ENCODE peak calls at places on chromosomes 3 and 15, in seven cellular contexts. Q, V, W, J, S, U and P are unnamed samples.
A peak's percentile ranks its signal among the peaks of the same experiment; 100 is the strongest.

GRCh38 chr15:68211656-68212320 is 6.7 kb upstream of the CALML4 start:
- DNase-seq in Q (no peak), V (no peak), W (no peak), J (no peak), S (no peak), U (no peak), P (no peak)

GRCh38 chr3:78726545-78726944 is 1041.3 kb downstream of the ROBO1 start:
- DNase-seq in Q (no peak), V (no peak), W (no peak), J (no peak), S (no peak), U (no peak), P (no peak)

GRCh38 chr15:89827821-89828220 is 13.2 kb upstream of the ANPEP start:
- DNase-seq in Q (no peak), V (no peak), W (no peak), J (no peak), S (no peak), U (no peak), P (no peak)

GRCh38 chr15:92914768-92915221 is 14.7 kb downstream of the CHD2 start:
- DNase-seq in Q (no peak), V (no peak), W (no peak), J (no peak), S (no peak), U (no peak), P (peak; percentile 79)

GRCh38 chr3:26308454-26308853 is 314.1 kb upstream of the LRRC3B start:
- DNase-seq in Q (no peak), V (no peak), W (no peak), J (no peak), S (no peak), U (no peak), P (no peak)

GRCh38 chr3:108131105-108131794 is 40.4 kb upstream of the CD47 start:
- DNase-seq in Q (no peak), V (no peak), W (no peak), J (no peak), S (no peak), U (no peak), P (no peak)

GRCh38 chr15:44710236-44711088 is 661 bp downstream of the PATL2 start:
- DNase-seq in Q (no peak), V (no peak), W (no peak), J (peak; percentile 59), S (peak; percentile 39), U (no peak), P (no peak)

GRCh38 chr15:99181544-99181943 is 67.8 kb downstream of the TTC23 start:
- DNase-seq in Q (no peak), V (no peak), W (no peak), J (no peak), S (no peak), U (no peak), P (no peak)

GRCh38 chr3:48187579-48188265 is 495 bp downstream of the CDC25A start:
- DNase-seq in Q (no peak), V (no peak), W (no peak), J (peak; percentile 50), S (no peak), U (peak; percentile 37), P (no peak)

GRCh38 chr15:66253643-66254363 is at the start of gene MEGF11:
- DNase-seq in Q (peak; percentile 69), V (no peak), W (peak; percentile 61), J (no peak), S (no peak), U (peak; percentile 78), P (peak; percentile 67)

GRCh38 chr3:194274424-194275085 is 76.6 kb downstream of the CPN2 start:
- DNase-seq in Q (peak; percentile 3), V (no peak), W (no peak), J (no peak), S (no peak), U (peak; percentile 26), P (no peak)

GRCh38 chr15:53844634-53845033 is 85.2 kb upstream of the WDR72 start:
- DNase-seq in Q (no peak), V (no peak), W (no peak), J (no peak), S (no peak), U (no peak), P (no peak)

GRCh38 chr3:58141766-58142345 is 68.9 kb downstream of the DNASE1L3 start:
- DNase-seq in Q (no peak), V (no peak), W (no peak), J (no peak), S (no peak), U (no peak), P (no peak)

GRCh38 chr3:177126015-177126773 is 71.1 kb downstream of the TBL1XR1 start:
- DNase-seq in Q (no peak), V (no peak), W (no peak), J (no peak), S (no peak), U (no peak), P (no peak)

GRCh38 chr3:89042251-89042650 is 65.2 kb upstream of the EPHA3 start:
- DNase-seq in Q (no peak), V (no peak), W (no peak), J (no peak), S (no peak), U (no peak), P (no peak)

GRCh38 chr3:187286467-187287059 is 5.0 kb downstream of the MASP1 start:
- DNase-seq in Q (no peak), V (no peak), W (no peak), J (no peak), S (no peak), U (no peak), P (no peak)

GRCh38 chr3:191387441-191388077 is 57.2 kb upstream of the UTS2B start:
- DNase-seq in Q (no peak), V (no peak), W (no peak), J (no peak), S (no peak), U (no peak), P (no peak)

GRCh38 chr3:49566312-49566711 is 12.0 kb downstream of the BSN start:
- DNase-seq in Q (no peak), V (no peak), W (no peak), J (no peak), S (no peak), U (no peak), P (no peak)

GRCh38 chr3:52054689-52055511 is 1.5 kb downstream of the DUSP7 start:
- DNase-seq in Q (peak; percentile 58), V (no peak), W (no peak), J (no peak), S (no peak), U (peak; percentile 40), P (no peak)

GRCh38 chr15:81813215-81813614 is 232.6 kb downstream of the MEX3B start:
- DNase-seq in Q (peak; percentile 26), V (no peak), W (no peak), J (no peak), S (no peak), U (peak; percentile 69), P (peak; percentile 9)

GRCh38 chr15:94535298-94536048 is 304.1 kb downstream of the MCTP2 start:
- DNase-seq in Q (no peak), V (no peak), W (no peak), J (no peak), S (no peak), U (no peak), P (no peak)

GRCh38 chr3:28700728-28701127 is 352.1 kb upstream of the AZI2 start:
- DNase-seq in Q (no peak), V (no peak), W (no peak), J (no peak), S (no peak), U (no peak), P (no peak)

GRCh38 chr3:107855710-107856109 is 235.1 kb downstream of the CD47 start:
- DNase-seq in Q (no peak), V (no peak), W (no peak), J (no peak), S (no peak), U (peak; percentile 37), P (peak; percentile 72)

GRCh38 chr3:87268646-87269211 is 7.7 kb downstream of the POU1F1 start:
- DNase-seq in Q (no peak), V (no peak), W (no peak), J (no peak), S (no peak), U (no peak), P (no peak)

GRCh38 chr15:92847841-92848240 is 52.3 kb upstream of the CHD2 start:
- DNase-seq in Q (no peak), V (no peak), W (no peak), J (no peak), S (no peak), U (no peak), P (no peak)

GRCh38 chr3:188125076-188125475 is 28.9 kb upstream of the LPP start:
- DNase-seq in Q (no peak), V (no peak), W (no peak), J (no peak), S (no peak), U (no peak), P (no peak)

GRCh38 chr15:57599299-57599810 is 7.7 kb downstream of the MYZAP start:
- DNase-seq in Q (no peak), V (no peak), W (no peak), J (no peak), S (no peak), U (no peak), P (no peak)

GRCh38 chr3:71421820-71422566 is 161.5 kb downstream of the FOXP1 start:
- DNase-seq in Q (no peak), V (peak; percentile 20), W (no peak), J (peak; percentile 74), S (no peak), U (no peak), P (no peak)

GRCh38 chr3:194306109-194306686 is 44.9 kb downstream of the CPN2 start:
- DNase-seq in Q (no peak), V (no peak), W (no peak), J (peak; percentile 70), S (peak; percentile 9), U (peak; percentile 34), P (no peak)

GRCh38 chr3:123546133-123546755 is 38.6 kb downstream of the HACD2 start:
- DNase-seq in Q (no peak), V (no peak), W (no peak), J (no peak), S (no peak), U (no peak), P (no peak)

GRCh38 chr15:98800437-98801233 is 152.3 kb downstream of the IGF1R start:
- DNase-seq in Q (peak; percentile 55), V (no peak), W (no peak), J (no peak), S (no peak), U (peak; percentile 83), P (peak; percentile 67)

GRCh38 chr3:159763466-159764210 is 225.0 kb upstream of the IL12A start:
- DNase-seq in Q (peak; percentile 81), V (no peak), W (peak; percentile 91), J (peak; percentile 75), S (no peak), U (peak; percentile 91), P (peak; percentile 81)